ENCODE peak calls at places on chromosomes 13 and 19, in nine cellular contexts. U is dorsolateral prefrontal cortex, D is ascending aorta, E is choroid plexus epithelial cell, K is right lobe of liver, J is GM13977, Y is lower leg skin, B is tibial artery, F is AG10803. Z is an unnamed sample.

GRCh38 chr13:27461940-27462584 is 11.7 kb upstream of the MTIF3 start:
- DNase-seq in U (no peak), D (no peak), E (no peak), K (no peak), J (no peak), Y (no peak), B (no peak), F (peak), Z (no peak)

GRCh38 chr19:38684078-38684861 is 36.8 kb downstream of the ACTN4 start:
- DNase-seq in U (no peak), D (peak), E (peak), K (no peak), J (no peak), Y (peak), B (peak), F (peak), Z (no peak)

GRCh38 chr13:110398564-110399507 is 91.8 kb downstream of the COL4A2 start:
- DNase-seq in U (no peak), D (no peak), E (peak), K (no peak), J (no peak), Y (no peak), B (no peak), F (peak), Z (no peak)

GRCh38 chr13:110705356-110705825 is 525 bp downstream of the CARS2 start:
- DNase-seq in U (no peak), D (no peak), E (no peak), K (no peak), J (no peak), Y (no peak), B (no peak), F (no peak), Z (no peak)

GRCh38 chr13:66778461-66778860 is 451.7 kb downstream of the PCDH9 start:
- DNase-seq in U (no peak), D (no peak), E (peak), K (no peak), J (no peak), Y (no peak), B (no peak), F (no peak), Z (no peak)

GRCh38 chr19:42363614-42364346 is 26.3 kb downstream of the CNFN start:
- DNase-seq in U (no peak), D (no peak), E (no peak), K (no peak), J (peak), Y (no peak), B (no peak), F (no peak), Z (peak)

GRCh38 chr19:46198756-46199155 is 30.8 kb upstream of the IGFL1 start:
- DNase-seq in U (no peak), D (no peak), E (no peak), K (no peak), J (no peak), Y (no peak), B (no peak), F (no peak), Z (no peak)

GRCh38 chr13:93233997-93234416 is 7.4 kb downstream of the GPC6 start:
- DNase-seq in U (no peak), D (no peak), E (peak), K (peak), J (no peak), Y (no peak), B (no peak), F (no peak), Z (no peak)

GRCh38 chr19:5171711-5172110 is 168.9 kb downstream of the PTPRS start:
- DNase-seq in U (no peak), D (no peak), E (no peak), K (no peak), J (no peak), Y (no peak), B (no peak), F (no peak), Z (no peak)

GRCh38 chr19:42132030-42132628 is at the start of gene POU2F2:
- DNase-seq in U (peak), D (peak), E (no peak), K (peak), J (peak), Y (no peak), B (peak), F (no peak), Z (peak)

GRCh38 chr19:29171525-29171924 is 41.4 kb downstream of the UQCRFS1 start:
- DNase-seq in U (no peak), D (no peak), E (no peak), K (no peak), J (no peak), Y (no peak), B (no peak), F (no peak), Z (no peak)

GRCh38 chr13:98397861-98398260 is 179.0 kb downstream of the STK24 start:
- DNase-seq in U (no peak), D (no peak), E (no peak), K (no peak), J (no peak), Y (no peak), B (no peak), F (no peak), Z (no peak)

GRCh38 chr13:36453518-36453917 is 21.2 kb downstream of the CCNA1 start:
- DNase-seq in U (no peak), D (no peak), E (peak), K (no peak), J (no peak), Y (no peak), B (no peak), F (peak), Z (no peak)

GRCh38 chr13:98496239-98496668 is 80.7 kb downstream of the STK24 start:
- DNase-seq in U (no peak), D (no peak), E (no peak), K (peak), J (no peak), Y (peak), B (peak), F (peak), Z (no peak)

GRCh38 chr19:17052439-17052838 is 22.8 kb downstream of the HAUS8 start:
- DNase-seq in U (peak), D (no peak), E (peak), K (no peak), J (no peak), Y (no peak), B (no peak), F (peak), Z (no peak)

GRCh38 chr19:54448037-54448773 is 794 bp upstream of the LENG8 start:
- DNase-seq in U (peak), D (no peak), E (peak), K (peak), J (no peak), Y (no peak), B (no peak), F (peak), Z (no peak)

GRCh38 chr19:44401108-44401786 is at the start of gene ZNF285:
- DNase-seq in U (peak), D (peak), E (peak), K (peak), J (peak), Y (peak), B (peak), F (peak), Z (peak)

GRCh38 chr19:51708811-51709210 is 15.0 kb downstream of the HAS1 start:
- DNase-seq in U (no peak), D (no peak), E (no peak), K (no peak), J (no peak), Y (no peak), B (no peak), F (no peak), Z (no peak)

GRCh38 chr13:45928843-45929242 is 77.3 kb upstream of the SIAH3 start:
- DNase-seq in U (no peak), D (no peak), E (peak), K (no peak), J (no peak), Y (no peak), B (no peak), F (no peak), Z (no peak)

GRCh38 chr19:50512999-50513745 is 541 bp downstream of the ASPDH start:
- DNase-seq in U (no peak), D (no peak), E (no peak), K (no peak), J (no peak), Y (no peak), B (no peak), F (no peak), Z (no peak)

GRCh38 chr19:35995655-35995993 is 636 bp downstream of the SDHAF1 start:
- DNase-seq in U (no peak), D (no peak), E (peak), K (peak), J (peak), Y (no peak), B (peak), F (peak), Z (peak)

DNA sequence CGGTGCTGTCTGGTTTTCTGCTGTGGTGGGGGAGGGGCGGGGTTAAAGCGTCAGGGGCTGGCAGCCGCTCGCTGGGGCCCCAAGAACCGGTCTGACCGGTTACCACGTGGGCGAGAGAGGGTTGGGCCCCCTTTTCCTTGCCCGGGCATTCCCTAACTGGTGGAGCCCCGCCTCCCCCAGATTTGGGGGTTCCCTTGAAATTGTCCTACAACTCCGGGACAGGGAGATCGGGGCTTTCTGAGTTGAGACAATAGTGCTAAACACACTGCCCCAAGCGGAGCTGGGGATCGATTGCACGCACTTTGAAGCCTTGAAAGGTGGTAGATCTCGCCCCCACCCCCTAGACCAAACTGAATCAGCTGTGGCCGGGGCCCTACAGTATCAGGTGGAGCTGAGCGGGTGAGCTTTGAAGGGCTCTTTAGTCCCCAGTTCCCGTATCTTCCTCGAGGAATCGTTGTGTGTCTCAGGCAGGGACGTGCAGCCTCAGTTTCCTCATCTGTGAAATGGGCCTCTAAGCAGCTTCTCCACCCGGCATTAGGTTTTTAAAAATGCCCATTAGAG is 4.8 kb downstream of the IER2 start:
- DNase-seq in U (no peak), D (peak), E (peak), K (peak), J (peak), Y (peak), B (peak), F (peak), Z (peak)
- TF ChIP-seq CTCF in U (no peak), D (no peak), E (peak), K (peak), J (peak), Y (no peak), B (no peak), F (peak), Z (peak)

GRCh38 chr13:79060216-79060615 is 345.8 kb downstream of the RBM26 start:
- DNase-seq in U (no peak), D (no peak), E (no peak), K (no peak), J (no peak), Y (no peak), B (no peak), F (no peak), Z (no peak)

GRCh38 chr13:79051472-79051871 is 354.6 kb downstream of the RBM26 start:
- DNase-seq in U (no peak), D (no peak), E (no peak), K (no peak), J (no peak), Y (no peak), B (no peak), F (no peak), Z (no peak)

GRCh38 chr13:79062291-79062690 is 343.8 kb downstream of the RBM26 start:
- DNase-seq in U (no peak), D (no peak), E (no peak), K (no peak), J (no peak), Y (no peak), B (no peak), F (no peak), Z (no peak)

DNA sequence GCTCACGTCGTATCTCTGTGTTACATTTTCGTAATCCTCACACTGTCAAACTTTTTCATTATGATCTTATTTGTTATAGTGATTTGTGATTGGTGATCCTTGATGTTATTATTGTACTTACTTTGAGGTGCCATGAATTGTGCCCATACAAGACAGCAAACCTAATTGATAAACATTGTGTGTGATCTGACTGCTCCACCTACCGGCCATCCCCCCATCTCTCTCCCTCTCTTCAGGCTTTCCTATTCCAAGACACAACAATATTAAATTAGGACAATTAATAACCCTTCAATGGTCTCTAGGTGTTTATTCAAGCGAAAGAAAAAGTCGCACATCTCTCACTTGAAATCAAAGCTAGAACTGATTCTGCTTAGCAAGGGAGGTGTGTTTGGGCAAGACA is 349.3 kb downstream of the RBM26 start:
- DNase-seq in U (no peak), D (no peak), E (no peak), K (no peak), J (no peak), Y (no peak), B (no peak), F (no peak), Z (no peak)
- TF ChIP-seq CTCF in U (no peak), D (no peak), E (no peak), K (no peak), J (no peak), Y (no peak), B (no peak), F (no peak), Z (no peak)

DNA sequence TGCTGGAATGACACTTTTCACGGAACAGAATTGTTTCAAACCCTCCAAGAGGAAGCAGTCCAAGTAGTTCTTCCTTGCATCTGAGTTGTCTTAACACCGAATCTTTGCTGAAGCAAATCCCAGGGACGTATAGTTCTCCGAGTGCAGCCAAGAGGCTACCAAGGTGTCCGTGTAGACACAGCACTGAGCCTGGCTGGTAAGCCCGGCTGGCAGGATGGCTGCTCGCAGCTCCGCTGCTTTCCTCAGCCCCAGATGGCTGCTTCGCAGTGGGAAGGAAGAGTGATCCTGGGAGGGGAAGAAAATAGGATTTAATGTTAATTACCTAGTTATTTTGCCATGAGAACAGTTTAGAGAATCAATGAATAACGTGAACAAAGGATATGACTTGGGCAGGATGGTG is 104.9 kb downstream of the SLC7A1 start:
- DNase-seq in U (no peak), D (no peak), E (no peak), K (no peak), J (no peak), Y (no peak), B (no peak), F (no peak), Z (no peak)
- TF ChIP-seq CTCF in U (no peak), D (no peak), E (no peak), K (no peak), J (no peak), Y (no peak), B (no peak), F (no peak), Z (no peak)

DNA sequence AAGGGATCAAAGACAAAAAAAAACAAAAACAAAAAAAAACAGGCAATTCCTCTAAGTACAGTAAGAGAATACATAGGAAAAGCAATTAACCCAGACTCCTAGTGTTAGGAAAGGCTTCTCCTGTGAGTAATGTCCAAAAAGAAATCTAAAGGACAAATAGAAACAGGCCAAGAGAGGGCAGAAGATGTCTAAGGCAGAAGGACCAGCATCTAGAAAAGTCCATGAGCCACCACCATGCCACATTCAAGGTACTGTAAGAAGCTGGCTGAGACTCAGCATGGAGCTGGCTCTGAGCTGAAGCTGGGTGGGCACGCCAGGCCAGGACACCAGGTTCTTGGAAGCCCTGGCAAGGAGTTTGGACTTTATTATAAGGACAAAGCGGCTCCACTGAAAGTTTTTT is 118.1 kb upstream of the FRY start:
- DNase-seq in U (no peak), D (no peak), E (no peak), K (no peak), J (no peak), Y (no peak), B (no peak), F (peak), Z (no peak)
- TF ChIP-seq CTCF in U (no peak), D (no peak), E (no peak), K (no peak), J (no peak), Y (no peak), B (no peak), F (peak), Z (no peak)

DNA sequence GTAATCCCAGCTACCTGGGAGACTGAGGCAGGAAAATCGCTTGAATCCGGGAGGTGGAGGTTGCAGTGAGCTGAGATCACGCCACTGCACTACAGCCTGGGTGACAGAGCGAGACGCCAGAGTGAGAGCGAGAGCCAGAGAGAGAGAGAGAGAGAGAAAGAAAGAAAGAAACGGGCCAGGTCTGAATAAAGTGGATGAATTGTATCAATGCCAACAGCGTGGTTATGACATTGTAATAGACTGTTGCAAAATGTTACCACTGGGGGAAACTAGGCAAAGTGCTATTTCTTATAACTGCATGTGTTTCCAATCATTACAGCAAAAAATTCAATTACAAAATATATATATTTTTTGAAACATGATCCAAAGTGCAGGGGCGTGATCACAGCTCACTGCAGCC is 11.8 kb upstream of the BTBD2 start:
- DNase-seq in U (no peak), D (no peak), E (peak), K (no peak), J (no peak), Y (no peak), B (no peak), F (peak), Z (no peak)
- TF ChIP-seq CTCF in U (no peak), D (no peak), E (peak), K (no peak), J (no peak), Y (no peak), B (no peak), F (peak), Z (no peak)

GRCh38 chr13:99659234-99659633 is 158.0 kb downstream of the TM9SF2 start:
- DNase-seq in U (no peak), D (no peak), E (no peak), K (no peak), J (no peak), Y (no peak), B (no peak), F (no peak), Z (no peak)

GRCh38 chr13:99660101-99660500 is 158.8 kb downstream of the TM9SF2 start:
- DNase-seq in U (no peak), D (no peak), E (no peak), K (no peak), J (no peak), Y (no peak), B (no peak), F (no peak), Z (no peak)

GRCh38 chr13:99656843-99657506 is 155.7 kb downstream of the TM9SF2 start:
- DNase-seq in U (no peak), D (no peak), E (peak), K (no peak), J (no peak), Y (no peak), B (no peak), F (no peak), Z (no peak)

GRCh38 chr13:99657848-99658265 is 156.6 kb downstream of the TM9SF2 start:
- DNase-seq in U (peak), D (no peak), E (peak), K (peak), J (no peak), Y (no peak), B (peak), F (peak), Z (no peak)

DNA sequence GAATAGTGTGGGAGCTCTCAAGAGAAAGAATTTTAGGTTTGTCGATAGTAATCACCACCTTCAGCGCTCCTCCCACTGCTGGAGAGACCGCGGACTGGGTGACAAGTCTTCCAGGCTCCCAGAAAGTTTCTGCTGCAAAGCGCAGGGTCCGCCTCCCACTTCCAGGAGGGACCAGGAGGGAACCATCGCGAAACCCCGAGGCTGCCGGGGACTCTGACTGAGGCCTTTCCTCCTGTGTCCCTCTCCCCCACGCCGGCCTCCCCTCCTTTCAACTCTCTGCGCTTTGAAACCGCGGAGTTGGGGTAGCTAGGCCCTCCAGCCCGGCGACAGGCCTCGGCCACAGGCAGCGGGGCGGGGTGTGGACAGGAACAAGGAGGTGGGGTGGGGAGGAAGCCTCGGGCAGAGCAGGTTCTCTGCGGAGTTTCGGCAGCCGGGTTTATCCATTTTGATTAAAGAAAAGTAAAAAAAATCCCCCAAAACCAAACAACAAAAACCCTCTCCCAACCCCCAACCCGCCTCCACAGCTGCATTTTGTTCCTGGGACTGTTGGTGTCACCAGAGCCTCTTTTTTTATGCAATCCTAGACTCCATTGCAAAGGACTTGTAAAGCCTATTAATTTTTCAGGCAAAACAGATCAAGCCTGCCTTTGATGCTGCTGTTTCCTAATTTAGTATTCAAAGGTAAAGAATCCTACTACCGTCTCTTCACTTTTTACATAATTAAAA is 157.2 kb downstream of the TM9SF2 start:
- DNase-seq in U (peak), D (no peak), E (peak), K (peak), J (peak), Y (peak), B (peak), F (peak), Z (peak)
- TF ChIP-seq CTCF in U (peak), D (no peak), E (peak), K (peak), J (peak), Y (no peak), B (peak), F (peak), Z (peak)